ENCODE peak calls at places on chromosomes 13 and 19, in four cellular contexts. H is IMR-90, Z is fibroblast of lung, E is mucosa of descending colon. D is an unnamed sample.
A peak's percentile ranks its signal among the peaks of the same experiment; 100 is the strongest.

GRCh38 chr13:80386592-80386991 is 45.7 kb upstream of the SPRY2 start:
- DNase-seq in H (no peak), E (no peak), Z (no peak), D (no peak)

GRCh38 chr19:29596885-29597525 is 9.1 kb upstream of the POP4 start:
- DNase-seq in H (peak; percentile 40), Z (no peak), E (no peak), D (no peak)

GRCh38 chr19:10797078-10797477 is 38.9 kb downstream of the TMED1 start:
- DNase-seq in H (no peak), E (no peak), Z (no peak), D (peak; percentile 60)

GRCh38 chr19:48770223-48770622 is 14.9 kb downstream of the FGF21 start:
- DNase-seq in E (no peak), Z (peak; percentile 91), H (no peak), D (no peak)

GRCh38 chr19:9991425-9992191 is 18.7 kb downstream of the COL5A3 start:
- DNase-seq in H (no peak), E (no peak), Z (no peak), D (no peak)

GRCh38 chr13:85009447-85009846 is 789.8 kb downstream of the SLITRK6 start:
- DNase-seq in Z (no peak), E (no peak), H (no peak), D (no peak)

GRCh38 chr19:38970664-38971532 is 4.6 kb downstream of the FBXO17 start:
- DNase-seq in H (no peak), Z (no peak), E (no peak), D (no peak)

GRCh38 chr19:52722062-52723005 is 12.5 kb downstream of the ZNF611 start:
- DNase-seq in E (no peak), Z (peak; percentile 74), H (peak; percentile 93), D (no peak)

GRCh38 chr13:23817833-23818232 is 71.4 kb downstream of the MIPEP start:
- DNase-seq in Z (no peak), H (no peak), E (no peak), D (no peak)

GRCh38 chr19:10617409-10618121 is 7.8 kb upstream of the SLC44A2 start:
- DNase-seq in H (peak; percentile 89), E (no peak), Z (peak; percentile 89), D (no peak)

GRCh38 chr13:39370554-39370953 is 232.4 kb downstream of the LHFPL6 start:
- DNase-seq in E (no peak), Z (peak; percentile 17), H (peak; percentile 40), D (no peak)

GRCh38 chr19:27966390-27966816 is 1246.5 kb downstream of the UQCRFS1 start:
- DNase-seq in Z (no peak), H (no peak), E (no peak), D (no peak)
- TF ChIP-seq CTCF in Z (peak; percentile 74), H (peak; percentile 48), E (peak; percentile 35), D (peak; percentile 31)

DNA sequence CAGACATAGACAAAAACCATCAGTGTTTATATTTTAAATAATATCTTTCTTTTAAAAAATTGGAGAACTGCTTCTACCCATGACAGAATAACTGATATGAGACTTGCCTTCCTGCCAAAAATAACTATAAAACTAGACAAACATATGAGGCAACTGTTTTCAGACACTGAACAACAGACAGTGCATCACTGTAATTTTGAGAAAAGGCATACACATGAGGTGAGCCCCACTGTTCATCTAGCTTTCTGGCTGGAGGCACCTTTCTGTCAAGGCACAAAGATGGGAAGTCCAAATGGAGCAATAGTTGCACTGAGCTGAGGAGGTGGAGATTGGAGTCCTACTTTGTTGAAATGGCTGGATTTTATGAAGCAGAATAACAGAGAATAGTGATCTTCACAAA is 71.9 kb upstream of the ZNF507 start:
- DNase-seq in Z (no peak), H (no peak), E (no peak), D (no peak)
- H3K4me1 ChIP-seq in Z (no peaks in the 10 kb centered on the region), H (no peaks in the 10 kb centered on the region), E (no peaks in the 10 kb centered on the region), D (no peaks in the 10 kb centered on the region)

GRCh38 chr19:36898422-36898821 is 17.7 kb downstream of the ZNF829 start:
- DNase-seq in H (no peak), E (no peak), Z (no peak), D (no peak)
- TF ChIP-seq CTCF in H (no peak), E (no peak), Z (no peak), D (no peak)

DNA sequence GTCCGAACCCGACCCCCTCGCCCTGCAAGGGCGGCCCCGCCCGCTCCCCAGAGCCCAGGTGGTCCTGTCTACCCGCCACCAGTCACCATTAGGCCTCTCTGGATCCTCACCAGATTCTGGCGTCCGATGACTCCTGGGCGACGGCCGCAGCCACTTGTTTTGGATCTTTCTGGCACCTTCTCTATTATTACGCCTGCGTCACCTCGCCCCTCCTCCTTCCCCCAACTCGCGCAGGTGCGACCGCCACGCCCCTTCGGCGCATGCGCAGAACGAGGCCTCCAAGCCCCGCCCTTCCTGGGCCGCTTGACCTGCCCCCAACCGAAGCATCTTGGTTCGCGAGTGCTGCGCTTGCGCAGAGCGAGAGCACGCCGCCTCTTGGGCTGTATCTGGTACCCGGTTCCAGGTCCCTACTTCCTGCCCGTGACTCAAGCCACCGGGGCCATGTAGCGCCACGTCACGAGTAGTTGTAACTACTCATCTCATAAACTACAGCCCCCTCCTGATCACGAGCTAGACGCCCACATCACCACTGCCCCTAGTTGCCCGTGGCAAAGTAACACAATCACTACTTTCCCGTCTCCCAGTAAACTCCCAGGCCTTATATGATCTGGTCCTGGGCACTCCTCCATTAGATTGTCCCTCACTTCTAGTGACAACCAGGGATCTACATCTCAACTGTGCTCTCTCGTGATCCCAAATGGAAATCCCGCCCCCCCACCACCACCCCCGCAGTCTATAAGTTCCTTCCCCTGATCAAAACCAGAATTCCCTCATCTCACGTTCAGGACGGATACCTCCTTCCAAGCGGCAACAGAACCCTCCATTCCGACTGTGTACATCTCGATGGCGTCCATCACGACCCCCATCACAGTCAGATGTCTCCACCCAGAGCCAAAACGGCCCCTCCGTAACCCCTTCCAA is at the start of gene DEDD2:
- DNase-seq in E (peak; percentile 100), H (peak; percentile 99), Z (peak; percentile 97), D (peak; percentile 100)
- H3K4me1 ChIP-seq in E (peaks cover 34% of the 10 kb centered on the region), H (peaks cover 11% of the 10 kb centered on the region), Z (peaks cover 8% of the 10 kb centered on the region), D (peaks cover 64% of the 10 kb centered on the region)

GRCh38 chr19:3068071-3068470 is 5.8 kb upstream of the TLE5 start:
- DNase-seq in E (no peak), Z (no peak), H (no peak), D (no peak)
- TF ChIP-seq CTCF in E (no peak), Z (no peak), H (no peak), D (no peak)

GRCh38 chr19:2041686-2042484 is 9.2 kb downstream of the MKNK2 start:
- DNase-seq in E (peak; percentile 99), Z (peak; percentile 89), H (peak; percentile 85), D (peak; percentile 100)
- H3K4me1 ChIP-seq in E (peaks cover 46% of the 10 kb centered on the region), Z (peaks cover 9% of the 10 kb centered on the region), H (peaks cover 14% of the 10 kb centered on the region), D (peaks cover 54% of the 10 kb centered on the region)

GRCh38 chr13:77230560-77230959 is 96.3 kb downstream of the MYCBP2 start:
- DNase-seq in Z (no peak), H (no peak), E (no peak), D (no peak)
- TF ChIP-seq CTCF in Z (no peak), H (no peak), E (no peak), D (no peak)

GRCh38 chr19:18496980-18497256 is 25.0 kb downstream of the ELL start:
- DNase-seq in E (no peak), H (no peak), Z (no peak), D (no peak)

GRCh38 chr19:18493440-18494266 is 28.2 kb downstream of the ELL start:
- DNase-seq in H (no peak), E (no peak), Z (no peak), D (no peak)

GRCh38 chr19:18495204-18495911 is 26.5 kb downstream of the ELL start:
- DNase-seq in H (no peak), E (no peak), Z (no peak), D (no peak)

GRCh38 chr19:18494267-18494607 is 27.6 kb downstream of the ELL start:
- DNase-seq in Z (peak; percentile 61), H (peak; percentile 69), E (no peak), D (peak; percentile 48)

GRCh38 chr19:18496167-18496979 is 25.5 kb downstream of the ELL start:
- DNase-seq in E (peak; percentile 80), H (peak; percentile 80), Z (peak; percentile 59), D (peak; percentile 80)
- H3K4me1 ChIP-seq in E (peaks cover 54% of the 10 kb centered on the region), H (peaks cover 25% of the 10 kb centered on the region), Z (peaks cover 15% of the 10 kb centered on the region), D (peaks cover 67% of the 10 kb centered on the region)

GRCh38 chr19:6357174-6357573 is 4.2 kb upstream of the CLPP start:
- DNase-seq in Z (no peak), H (no peak), E (no peak), D (no peak)

GRCh38 chr19:6350688-6351087 is 10.6 kb upstream of the CLPP start:
- DNase-seq in H (no peak), E (no peak), Z (no peak), D (no peak)

GRCh38 chr19:6352381-6353165 is 8.8 kb upstream of the CLPP start:
- DNase-seq in Z (no peak), H (no peak), E (no peak), D (no peak)

GRCh38 chr19:6357995-6358394 is 3.3 kb upstream of the CLPP start:
- DNase-seq in H (no peak), E (no peak), Z (no peak), D (no peak)

DNA sequence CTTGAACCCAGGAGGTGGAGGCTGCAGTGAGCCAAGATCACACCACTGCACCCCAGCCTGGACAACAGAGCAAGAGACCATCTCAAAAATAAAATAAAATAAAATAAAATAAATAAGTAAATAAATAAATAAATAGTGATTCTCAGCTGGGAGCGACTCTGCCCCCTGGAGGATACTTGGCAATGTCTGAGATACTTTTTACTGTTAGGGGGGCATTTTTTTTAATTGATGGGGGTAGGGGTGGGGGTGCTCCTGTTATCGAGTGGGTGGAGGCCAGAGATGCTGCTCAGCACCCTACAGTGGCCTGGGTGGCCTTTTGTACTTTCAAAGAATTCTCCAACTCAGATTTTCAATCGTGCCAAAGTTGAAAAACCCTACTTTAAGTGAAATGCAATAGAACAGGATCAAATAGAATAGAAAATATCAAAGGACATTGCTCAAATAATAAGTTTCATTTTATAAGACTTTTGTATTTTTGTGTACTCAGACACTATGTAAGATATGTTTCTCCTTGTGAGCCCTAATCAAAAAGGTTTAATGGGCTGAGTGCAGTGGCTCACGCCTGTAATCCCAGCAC is 7.1 kb upstream of the CLPP start:
- DNase-seq in E (no peak), H (no peak), Z (no peak), D (no peak)
- TF ChIP-seq CTCF in E (no peak), H (peak; percentile 54), Z (peak; percentile 60), D (no peak)

DNA sequence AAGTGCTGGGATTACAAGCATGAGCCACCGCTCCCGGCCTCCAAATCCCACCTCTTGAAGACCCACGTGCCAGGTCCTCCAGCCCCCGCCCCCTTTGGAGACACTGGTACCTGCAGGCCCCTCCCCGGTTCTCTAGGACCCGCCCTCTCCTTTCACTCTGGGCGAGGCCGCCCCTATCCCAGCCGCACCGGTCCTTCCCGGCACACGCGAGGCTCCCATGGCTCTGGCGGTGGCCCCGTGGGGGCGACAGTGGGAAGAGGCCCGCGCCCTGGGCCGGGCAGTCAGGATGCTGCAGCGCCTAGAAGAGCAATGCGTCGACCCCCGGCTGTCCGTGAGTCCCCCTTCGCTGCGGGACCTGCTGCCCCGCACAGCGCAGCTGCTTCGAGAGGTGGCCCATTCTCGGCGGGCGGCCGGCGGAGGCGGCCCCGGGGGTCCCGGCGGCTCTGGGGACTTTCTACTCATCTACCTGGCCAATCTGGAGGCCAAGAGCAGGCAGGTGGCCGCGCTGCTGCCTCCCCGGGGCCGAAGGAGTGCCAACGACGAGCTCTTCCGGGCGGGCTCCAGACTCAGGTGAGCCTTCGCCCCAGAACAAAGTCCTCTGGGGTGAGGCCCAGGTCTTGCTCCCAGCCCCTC is at the start of gene CBLC:
- DNase-seq in H (no peak), E (peak; percentile 93), Z (no peak), D (no peak)
- H3K4me1 ChIP-seq in H (peaks cover 12% of the 10 kb centered on the region), E (peaks cover 19% of the 10 kb centered on the region), Z (peaks cover 13% of the 10 kb centered on the region), D (no peaks in the 10 kb centered on the region)